ENCODE peak calls at places on chromosomes 12 and 14, in seven cellular contexts. V is nephron progenitor cell, R is tibial artery, K is AG09309, J is H1, F is WTC11, L is D721Med. P is an unnamed sample.

GRCh38 chr12:68980476-68981212 is 47.7 kb upstream of the CPM start:
- DNase-seq in V (no peak), R (no peak), K (no peak), J (no peak), F (no peak), L (no peak), P (no peak)

GRCh38 chr14:36940476-36940875 is 231.9 kb downstream of the SLC25A21 start:
- DNase-seq in V (no peak), R (no peak), K (no peak), J (no peak), F (no peak), L (no peak), P (no peak)

GRCh38 chr12:11568762-11569478 is 80.6 kb upstream of the ETV6 start:
- DNase-seq in V (no peak), R (no peak), K (no peak), J (no peak), F (no peak), L (no peak), P (no peak)

GRCh38 chr12:30110970-30111586 is 327.3 kb upstream of the TMTC1 start:
- DNase-seq in V (no peak), R (no peak), K (no peak), J (no peak), F (no peak), L (no peak), P (peak)

GRCh38 chr14:54172562-54172961 is 215.9 kb upstream of the BMP4 start:
- DNase-seq in V (no peak), R (peak), K (no peak), J (no peak), F (no peak), L (no peak), P (no peak)

GRCh38 chr14:76546426-76547221 is 170.7 kb downstream of the ESRRB start:
- DNase-seq in V (peak), R (no peak), K (no peak), J (no peak), F (peak), L (peak), P (peak)

GRCh38 chr12:1825382-1826102 is 5.2 kb downstream of the LRTM2 start:
- DNase-seq in V (no peak), R (no peak), K (no peak), J (no peak), F (no peak), L (no peak), P (no peak)

GRCh38 chr14:26032348-26032747 is 565.5 kb downstream of the NOVA1 start:
- DNase-seq in V (no peak), R (no peak), K (no peak), J (no peak), F (no peak), L (no peak), P (no peak)

GRCh38 chr12:104501641-104502040 is 44.9 kb downstream of the CHST11 start:
- DNase-seq in V (no peak), R (no peak), K (no peak), J (no peak), F (no peak), L (no peak), P (no peak)

GRCh38 chr12:69929125-69929524 is 104.1 kb downstream of the MYRFL start:
- DNase-seq in V (no peak), R (no peak), K (no peak), J (no peak), F (no peak), L (no peak), P (peak)

GRCh38 chr12:112419269-112420133 is 754 bp downstream of the PTPN11 start:
- DNase-seq in V (peak), R (peak), K (peak), J (no peak), F (peak), L (no peak), P (peak)

GRCh38 chr12:57838594-57839302 is 7.8 kb downstream of the CTDSP2 start:
- DNase-seq in V (no peak), R (no peak), K (no peak), J (no peak), F (no peak), L (no peak), P (peak)

GRCh38 chr14:64059454-64060198 is 206.8 kb downstream of the SYNE2 start:
- DNase-seq in V (no peak), R (no peak), K (no peak), J (no peak), F (no peak), L (no peak), P (no peak)

GRCh38 chr12:13853471-13853870 is 127.9 kb downstream of the GRIN2B start:
- DNase-seq in V (no peak), R (no peak), K (no peak), J (no peak), F (no peak), L (no peak), P (no peak)

GRCh38 chr14:64464695-64465094 is 604 bp upstream of the AKAP5 start:
- DNase-seq in V (no peak), R (no peak), K (no peak), J (no peak), F (no peak), L (no peak), P (no peak)

GRCh38 chr14:35386673-35387125 is 17.9 kb downstream of the NFKBIA start:
- DNase-seq in V (no peak), R (no peak), K (no peak), J (no peak), F (no peak), L (no peak), P (no peak)

GRCh38 chr14:24774167-24774915 is 140.4 kb upstream of the GZMB start:
- DNase-seq in V (no peak), R (no peak), K (no peak), J (no peak), F (no peak), L (no peak), P (no peak)

GRCh38 chr12:24820872-24821271 is 128.0 kb downstream of the BCAT1 start:
- DNase-seq in V (no peak), R (peak), K (no peak), J (no peak), F (no peak), L (no peak), P (peak)

GRCh38 chr14:89672636-89673279 is 255.7 kb upstream of the FOXN3 start:
- DNase-seq in V (no peak), R (peak), K (no peak), J (no peak), F (no peak), L (no peak), P (no peak)

GRCh38 chr12:13986031-13986430 is 4.6 kb upstream of the GRIN2B start:
- DNase-seq in V (no peak), R (no peak), K (no peak), J (no peak), F (no peak), L (no peak), P (no peak)

GRCh38 chr12:112314981-112315380 is 67.2 kb downstream of the HECTD4 start:
- DNase-seq in V (no peak), R (no peak), K (no peak), J (no peak), F (no peak), L (no peak), P (no peak)

GRCh38 chr12:12784116-12784515 is 1.3 kb upstream of the APOLD1 start:
- DNase-seq in V (no peak), R (no peak), K (no peak), J (no peak), F (no peak), L (no peak), P (no peak)

GRCh38 chr12:76880156-76881023 is 1.6 kb upstream of the CSRP2 start:
- DNase-seq in V (no peak), R (no peak), K (no peak), J (no peak), F (no peak), L (no peak), P (no peak)

GRCh38 chr12:132270969-132271754 is 58.2 kb downstream of the GALNT9 start:
- DNase-seq in V (no peak), R (no peak), K (no peak), J (no peak), F (no peak), L (no peak), P (no peak)

GRCh38 chr12:52896190-52897100 is 8.4 kb downstream of the KRT8 start:
- DNase-seq in V (no peak), R (no peak), K (no peak), J (no peak), F (no peak), L (no peak), P (no peak)

GRCh38 chr12:110550981-110551380 is 32.1 kb downstream of the PPTC7 start:
- DNase-seq in V (no peak), R (no peak), K (no peak), J (no peak), F (no peak), L (no peak), P (no peak)

GRCh38 chr14:100030441-100031153 is 34.6 kb upstream of the EVL start:
- DNase-seq in V (no peak), R (no peak), K (peak), J (no peak), F (no peak), L (no peak), P (peak)

GRCh38 chr12:132653567-132654290 is 33.4 kb downstream of the POLE start:
- DNase-seq in V (no peak), R (no peak), K (no peak), J (no peak), F (no peak), L (no peak), P (peak)

GRCh38 chr14:54683882-54684794 is 117.2 kb downstream of the SAMD4A start:
- DNase-seq in V (no peak), R (peak), K (peak), J (peak), F (peak), L (no peak), P (peak)

GRCh38 chr14:28777773-28778606 is 11.4 kb downstream of the FOXG1 start:
- DNase-seq in V (no peak), R (no peak), K (no peak), J (no peak), F (no peak), L (no peak), P (no peak)

GRCh38 chr12:30691122-30691879 is 4.4 kb downstream of the IPO8 start:
- DNase-seq in V (no peak), R (peak), K (peak), J (no peak), F (no peak), L (no peak), P (peak)

GRCh38 chr14:63308723-63309317 is 9.9 kb downstream of the GPHB5 start:
- DNase-seq in V (peak), R (no peak), K (no peak), J (peak), F (peak), L (no peak), P (peak)

GRCh38 chr12:123387508-123388217 is 3.7 kb downstream of the KMT5A start:
- DNase-seq in V (peak), R (no peak), K (no peak), J (no peak), F (no peak), L (no peak), P (no peak)

GRCh38 chr12:123388218-123388947 is 4.5 kb downstream of the KMT5A start:
- DNase-seq in V (peak), R (peak), K (no peak), J (no peak), F (peak), L (peak), P (peak)

GRCh38 chr12:123382684-123383083 is 1.2 kb upstream of the KMT5A start:
- DNase-seq in V (no peak), R (no peak), K (no peak), J (no peak), F (no peak), L (no peak), P (no peak)

GRCh38 chr12:123384318-123384993 is 524 bp downstream of the KMT5A start:
- DNase-seq in V (peak), R (no peak), K (no peak), J (no peak), F (peak), L (no peak), P (no peak)

DNA sequence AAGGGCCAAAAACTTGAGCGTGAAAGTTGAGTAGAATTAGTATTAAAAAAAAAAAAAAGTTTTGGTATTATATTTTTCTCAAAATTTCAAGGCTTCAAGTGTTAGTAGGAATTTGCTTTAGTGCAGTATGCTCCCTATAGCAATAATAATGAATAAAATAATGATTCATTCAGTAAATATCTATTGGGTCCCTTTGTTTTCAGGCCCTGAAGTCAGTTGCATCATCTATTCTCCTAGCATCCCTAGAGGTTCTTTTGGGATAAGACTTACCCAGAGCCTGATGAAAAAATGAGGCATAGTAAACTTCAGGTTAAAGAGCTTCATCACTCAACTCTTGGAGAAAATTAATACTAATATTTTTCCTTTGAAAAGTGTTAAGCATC is 1.1 kb downstream of the KMT5A start:
- DNase-seq in V (no peak), R (no peak), K (no peak), J (no peak), F (no peak), L (no peak), P (peak)
- TF ChIP-seq CTCF in V (no peak), R (no peak), K (peak), J (no peak), F (no peak), L (no peak), P (peak)

GRCh38 chr12:93192878-93193277 is 184.8 kb upstream of the NUDT4 start:
- DNase-seq in V (no peak), R (no peak), K (no peak), J (no peak), F (no peak), L (no peak), P (peak)
- TF ChIP-seq CTCF in V (no peak), R (no peak), K (no peak), J (no peak), F (no peak), L (no peak), P (no peak)

GRCh38 chr14:22184157-22185025 is 404.6 kb downstream of the DAD1 start:
- DNase-seq in V (no peak), R (no peak), K (no peak), J (no peak), F (no peak), L (no peak), P (peak)

GRCh38 chr14:22188346-22188745 is 400.7 kb downstream of the DAD1 start:
- DNase-seq in V (no peak), R (no peak), K (no peak), J (no peak), F (no peak), L (no peak), P (peak)

GRCh38 chr14:22189873-22190272 is 399.2 kb downstream of the DAD1 start:
- DNase-seq in V (no peak), R (no peak), K (no peak), J (no peak), F (no peak), L (no peak), P (no peak)

GRCh38 chr14:22180045-22180444 is 409.0 kb downstream of the DAD1 start:
- DNase-seq in V (no peak), R (no peak), K (no peak), J (no peak), F (no peak), L (no peak), P (no peak)

GRCh38 chr14:22185191-22185590 is 403.8 kb downstream of the DAD1 start:
- DNase-seq in V (no peak), R (no peak), K (no peak), J (no peak), F (no peak), L (no peak), P (peak)
- TF ChIP-seq CTCF in V (no peak), R (no peak), K (no peak), J (peak), F (no peak), L (no peak), P (no peak)

GRCh38 chr12:26918321-26919215 is 19.2 kb downstream of the INTS13 start:
- DNase-seq in V (no peak), R (no peak), K (no peak), J (no peak), F (no peak), L (no peak), P (no peak)
- TF ChIP-seq CTCF in V (no peak), R (peak), K (peak), J (no peak), F (no peak), L (no peak), P (no peak)